ENCODE peak calls at places on chromosomes 13 and 19, in seven cellular contexts. One of them, this sample, is unnamed.
A peak's percentile ranks its signal among the peaks of the same experiment; 100 is the strongest.

GRCh38 chr13:112330479-112331407 is 45.4 kb upstream of the SPACA7 start:
- DNase-seq in neuronal stem cell: no peak
- DNase-seq in mesendoderm: no peak
- DNase-seq in IMR-90: no peak
- DNase-seq in H9: no peak
- DNase-seq in H1: no peak
- DNase-seq in trophoblast cell: no peak
- DNase-seq in this sample: no peak

GRCh38 chr13:24741016-24741662 is 22.8 kb upstream of the RNF17 start:
- DNase-seq in neuronal stem cell: no peak
- DNase-seq in mesendoderm: peak; percentile 56
- DNase-seq in IMR-90: no peak
- DNase-seq in H9: peak; percentile 57
- DNase-seq in H1: no peak
- DNase-seq in trophoblast cell: no peak
- DNase-seq in this sample: no peak

GRCh38 chr19:15195987-15196682 is 4.7 kb downstream of the NOTCH3 start:
- DNase-seq in neuronal stem cell: no peak
- DNase-seq in mesendoderm: peak; percentile 89
- DNase-seq in IMR-90: no peak
- DNase-seq in H9: peak; percentile 95
- DNase-seq in H1: no peak
- DNase-seq in trophoblast cell: peak; percentile 94
- DNase-seq in this sample: no peak

GRCh38 chr19:6476155-6476895 is 5.3 kb downstream of the DENND1C start:
- DNase-seq in neuronal stem cell: peak; percentile 98
- DNase-seq in mesendoderm: peak; percentile 99
- DNase-seq in IMR-90: peak; percentile 10
- DNase-seq in H9: peak; percentile 99
- DNase-seq in H1: peak; percentile 99
- DNase-seq in trophoblast cell: peak; percentile 52
- DNase-seq in this sample: peak; percentile 53

GRCh38 chr19:10812902-10813404 is 23.1 kb downstream of the TMED1 start:
- DNase-seq in neuronal stem cell: no peak
- DNase-seq in mesendoderm: peak; percentile 31
- DNase-seq in IMR-90: peak; percentile 97
- DNase-seq in H9: no peak
- DNase-seq in H1: no peak
- DNase-seq in trophoblast cell: peak; percentile 51
- DNase-seq in this sample: peak; percentile 96

GRCh38 chr19:46631481-46631880 is 4.5 kb downstream of the GNG8 start:
- DNase-seq in neuronal stem cell: no peak
- DNase-seq in mesendoderm: no peak
- DNase-seq in IMR-90: peak; percentile 61
- DNase-seq in H9: no peak
- DNase-seq in H1: no peak
- DNase-seq in trophoblast cell: no peak
- DNase-seq in this sample: peak; percentile 51

GRCh38 chr19:13033819-13034611 is 38.7 kb downstream of the NFIX start:
- DNase-seq in neuronal stem cell: no peak
- DNase-seq in mesendoderm: peak; percentile 77
- DNase-seq in IMR-90: peak; percentile 45
- DNase-seq in H9: peak; percentile 79
- DNase-seq in H1: no peak
- DNase-seq in trophoblast cell: peak; percentile 40
- DNase-seq in this sample: peak; percentile 43

GRCh38 chr13:36713842-36714241 is 40.0 kb downstream of the SERTM1 start:
- DNase-seq in neuronal stem cell: no peak
- DNase-seq in mesendoderm: no peak
- DNase-seq in IMR-90: no peak
- DNase-seq in H9: no peak
- DNase-seq in H1: no peak
- DNase-seq in trophoblast cell: no peak
- DNase-seq in this sample: no peak

GRCh38 chr13:62250501-62251175 is 835.0 kb upstream of the PCDH20 start:
- DNase-seq in neuronal stem cell: no peak
- DNase-seq in mesendoderm: no peak
- DNase-seq in IMR-90: no peak
- DNase-seq in H9: no peak
- DNase-seq in H1: no peak
- DNase-seq in trophoblast cell: peak; percentile 18
- DNase-seq in this sample: peak; percentile 92

GRCh38 chr19:30969586-30969985 is 379.6 kb downstream of the TSHZ3 start:
- DNase-seq in neuronal stem cell: no peak
- DNase-seq in mesendoderm: no peak
- DNase-seq in IMR-90: no peak
- DNase-seq in H9: no peak
- DNase-seq in H1: no peak
- DNase-seq in trophoblast cell: no peak
- DNase-seq in this sample: no peak

GRCh38 chr13:39129253-39129652 is 91.0 kb downstream of the NHLRC3 start:
- DNase-seq in neuronal stem cell: no peak
- DNase-seq in mesendoderm: no peak
- DNase-seq in IMR-90: no peak
- DNase-seq in H9: no peak
- DNase-seq in H1: no peak
- DNase-seq in trophoblast cell: no peak
- DNase-seq in this sample: no peak

GRCh38 chr13:21639604-21640003 is 31.3 kb upstream of the FGF9 start:
- DNase-seq in neuronal stem cell: peak; percentile 66
- DNase-seq in mesendoderm: no peak
- DNase-seq in IMR-90: no peak
- DNase-seq in H9: no peak
- DNase-seq in H1: no peak
- DNase-seq in trophoblast cell: no peak
- DNase-seq in this sample: no peak
- H2AK5ac ChIP-seq in neuronal stem cell: no peak overlapping the region
- H2AK5ac ChIP-seq in mesendoderm: no peak overlapping the region
- H2AK5ac ChIP-seq in IMR-90: no peak overlapping the region
- H2AK5ac ChIP-seq in H9: no peak overlapping the region
- H2AK5ac ChIP-seq in H1: no peak overlapping the region
- H2AK5ac ChIP-seq in trophoblast cell: no peak overlapping the region
- H2AK5ac ChIP-seq in this sample: no peak overlapping the region

GRCh38 chr19:34321735-34322134 is 43.3 kb upstream of the GPI start:
- DNase-seq in neuronal stem cell: no peak
- DNase-seq in mesendoderm: no peak
- DNase-seq in IMR-90: no peak
- DNase-seq in H9: no peak
- DNase-seq in H1: no peak
- DNase-seq in trophoblast cell: no peak
- DNase-seq in this sample: no peak

GRCh38 chr19:34319230-34319585 is 45.8 kb upstream of the GPI start:
- DNase-seq in neuronal stem cell: no peak
- DNase-seq in mesendoderm: no peak
- DNase-seq in IMR-90: no peak
- DNase-seq in H9: no peak
- DNase-seq in H1: no peak
- DNase-seq in trophoblast cell: peak; percentile 99
- DNase-seq in this sample: no peak

GRCh38 chr19:34317311-34317927 is 47.6 kb upstream of the GPI start:
- DNase-seq in neuronal stem cell: no peak
- DNase-seq in mesendoderm: peak; percentile 31
- DNase-seq in IMR-90: no peak
- DNase-seq in H9: no peak
- DNase-seq in H1: no peak
- DNase-seq in trophoblast cell: peak; percentile 57
- DNase-seq in this sample: peak; percentile 18

GRCh38 chr19:34320277-34320676 is 44.7 kb upstream of the GPI start:
- DNase-seq in neuronal stem cell: no peak
- DNase-seq in mesendoderm: no peak
- DNase-seq in IMR-90: no peak
- DNase-seq in H9: no peak
- DNase-seq in H1: no peak
- DNase-seq in trophoblast cell: no peak
- DNase-seq in this sample: no peak

DNA sequence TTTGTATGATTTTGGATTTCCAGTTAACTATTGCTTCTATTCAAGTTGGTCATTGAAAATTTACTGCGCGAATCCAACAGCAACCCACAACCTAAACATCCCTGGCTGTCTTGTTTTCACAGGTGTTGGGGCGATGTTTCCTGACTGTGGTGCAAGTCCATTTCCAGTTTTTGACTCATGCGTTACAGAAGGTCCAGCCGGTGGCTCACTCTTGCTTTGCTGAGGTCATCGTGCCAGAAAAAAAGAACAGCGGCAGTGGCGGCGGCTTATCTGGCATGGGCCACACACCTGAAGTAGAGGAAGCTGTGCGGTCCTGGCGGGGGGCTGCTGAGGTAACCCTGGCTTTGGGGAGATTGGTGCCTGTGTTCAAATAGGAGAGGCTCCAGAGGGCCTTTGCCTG is 45.2 kb upstream of the GPI start:
- DNase-seq in neuronal stem cell: no peak
- DNase-seq in mesendoderm: no peak
- DNase-seq in IMR-90: peak; percentile 80
- DNase-seq in H9: no peak
- DNase-seq in H1: no peak
- DNase-seq in trophoblast cell: peak; percentile 87
- DNase-seq in this sample: no peak
- H3K4ac ChIP-seq in neuronal stem cell: no peak overlapping the region
- H3K4ac ChIP-seq in mesendoderm: no peak overlapping the region
- H3K4ac ChIP-seq in IMR-90: peak overlapping the region; percentile 13
- H3K4ac ChIP-seq in H9: no peak overlapping the region
- H3K4ac ChIP-seq in H1: no peak overlapping the region
- H3K4ac ChIP-seq in trophoblast cell: no peak overlapping the region
- H3K4ac ChIP-seq in this sample: no peak overlapping the region

GRCh38 chr19:28526042-28526441 is 686.9 kb downstream of the UQCRFS1 start:
- DNase-seq in neuronal stem cell: no peak
- DNase-seq in mesendoderm: no peak
- DNase-seq in IMR-90: no peak
- DNase-seq in H9: no peak
- DNase-seq in H1: no peak
- DNase-seq in trophoblast cell: no peak
- DNase-seq in this sample: no peak
- H2AK5ac ChIP-seq in neuronal stem cell: no peak overlapping the region
- H2AK5ac ChIP-seq in mesendoderm: no peak overlapping the region
- H2AK5ac ChIP-seq in IMR-90: no peak overlapping the region
- H2AK5ac ChIP-seq in H9: no peak overlapping the region
- H2AK5ac ChIP-seq in H1: no peak overlapping the region
- H2AK5ac ChIP-seq in trophoblast cell: no peak overlapping the region
- H2AK5ac ChIP-seq in this sample: no peak overlapping the region

GRCh38 chr13:90014038-90014437 is 1333.4 kb upstream of the MIR17HG start:
- DNase-seq in neuronal stem cell: no peak
- DNase-seq in mesendoderm: no peak
- DNase-seq in IMR-90: no peak
- DNase-seq in H9: no peak
- DNase-seq in H1: no peak
- DNase-seq in trophoblast cell: no peak
- DNase-seq in this sample: no peak

GRCh38 chr13:90016688-90017087 is 1330.8 kb upstream of the MIR17HG start:
- DNase-seq in neuronal stem cell: no peak
- DNase-seq in mesendoderm: no peak
- DNase-seq in IMR-90: no peak
- DNase-seq in H9: no peak
- DNase-seq in H1: no peak
- DNase-seq in trophoblast cell: no peak
- DNase-seq in this sample: no peak

GRCh38 chr13:90020536-90020935 is 1327.0 kb upstream of the MIR17HG start:
- DNase-seq in neuronal stem cell: no peak
- DNase-seq in mesendoderm: no peak
- DNase-seq in IMR-90: no peak
- DNase-seq in H9: no peak
- DNase-seq in H1: no peak
- DNase-seq in trophoblast cell: no peak
- DNase-seq in this sample: no peak

GRCh38 chr13:90015565-90016507 is 1331.7 kb upstream of the MIR17HG start:
- DNase-seq in neuronal stem cell: no peak
- DNase-seq in mesendoderm: no peak
- DNase-seq in IMR-90: no peak
- DNase-seq in H9: no peak
- DNase-seq in H1: no peak
- DNase-seq in trophoblast cell: no peak
- DNase-seq in this sample: no peak
- H3K4ac ChIP-seq in neuronal stem cell: no peak overlapping the region
- H3K4ac ChIP-seq in mesendoderm: no peak overlapping the region
- H3K4ac ChIP-seq in IMR-90: no peak overlapping the region
- H3K4ac ChIP-seq in H9: no peak overlapping the region
- H3K4ac ChIP-seq in H1: no peak overlapping the region
- H3K4ac ChIP-seq in trophoblast cell: no peak overlapping the region
- H3K4ac ChIP-seq in this sample: no peak overlapping the region

DNA sequence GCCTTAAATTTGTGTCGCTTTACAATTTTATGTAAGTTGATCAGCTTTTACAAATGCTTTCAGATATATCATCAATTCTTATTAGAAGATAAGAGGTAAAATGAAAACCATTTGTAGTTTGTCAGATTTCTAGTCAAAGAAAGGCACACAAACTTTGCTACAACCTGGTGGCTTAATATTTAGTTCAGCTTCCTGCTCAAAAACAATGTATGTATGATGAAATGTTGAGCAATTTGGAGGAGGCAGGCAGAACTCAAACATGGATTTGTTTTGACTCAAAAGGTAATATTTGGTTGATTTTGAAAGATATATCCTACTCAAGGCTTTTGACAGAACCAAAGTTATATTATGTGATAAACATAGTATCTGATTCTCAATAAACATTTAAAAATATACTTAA is 24.2 kb downstream of the NEK5 start:
- DNase-seq in neuronal stem cell: no peak
- DNase-seq in mesendoderm: no peak
- DNase-seq in IMR-90: peak; percentile 7
- DNase-seq in H9: no peak
- DNase-seq in H1: no peak
- DNase-seq in trophoblast cell: peak; percentile 52
- DNase-seq in this sample: no peak
- H2AK5ac ChIP-seq in neuronal stem cell: no peak overlapping the region
- H2AK5ac ChIP-seq in mesendoderm: no peak overlapping the region
- H2AK5ac ChIP-seq in IMR-90: no peak overlapping the region
- H2AK5ac ChIP-seq in H9: no peak overlapping the region
- H2AK5ac ChIP-seq in H1: no peak overlapping the region
- H2AK5ac ChIP-seq in trophoblast cell: no peak overlapping the region
- H2AK5ac ChIP-seq in this sample: no peak overlapping the region

This sample was measured in mesenchymal stem cell.